ENCODE peak calls at places on chromosome 16, in five cellular contexts. S is T47D, Z is natural killer cell, D is substantia nigra, C is sigmoid colon. P is an unnamed sample.
A peak's percentile ranks its signal among the peaks of the same experiment; 100 is the strongest.

GRCh38 chr16:19396555-19397011 is 21.1 kb upstream of the TMC5 start:
- DNase-seq in S (no peak), Z (no peak), D (no peak), C (no peak), P (peak; percentile 36)

GRCh38 chr16:59527206-59527997 is 793.3 kb upstream of the GOT2 start:
- DNase-seq in C (no peak), S (peak; percentile 9), Z (no peak), D (no peak), P (no peak)

GRCh38 chr16:85202631-85203461 is 90.6 kb upstream of the CIBAR2 start:
- DNase-seq in D (peak; percentile 51), Z (no peak), C (peak; percentile 98), S (no peak), P (no peak)

GRCh38 chr16:15897386-15897785 is 9.0 kb upstream of the CEP20 start:
- DNase-seq in Z (no peak), S (no peak), D (no peak), C (no peak), P (no peak)

GRCh38 chr16:53974484-53975115 is 270.6 kb downstream of the FTO start:
- DNase-seq in D (no peak), S (no peak), Z (no peak), C (no peak), P (no peak)

GRCh38 chr16:74186589-74186988 is 110.0 kb upstream of the PSMD7 start:
- DNase-seq in D (no peak), C (no peak), S (no peak), Z (no peak), P (peak; percentile 91)

GRCh38 chr16:70454221-70455034 is at the start of gene FCSK:
- DNase-seq in C (peak; percentile 77), S (peak; percentile 91), Z (peak; percentile 68), D (peak; percentile 73), P (no peak)

GRCh38 chr16:71610936-71611871 is 14.8 kb upstream of the MARVELD3 start:
- DNase-seq in Z (peak; percentile 68), C (no peak), S (peak; percentile 79), D (peak; percentile 76), P (no peak)

GRCh38 chr16:27756206-27756970 is 206.4 kb downstream of the KATNIP start:
- DNase-seq in S (no peak), D (no peak), Z (no peak), C (no peak), P (no peak)

GRCh38 chr16:87713469-87714229 is 52.1 kb downstream of the KLHDC4 start:
- DNase-seq in S (no peak), D (no peak), C (no peak), Z (peak; percentile 67), P (no peak)

GRCh38 chr16:4330277-4330882 is 14.5 kb downstream of the GLIS2 start:
- DNase-seq in C (peak; percentile 91), D (peak; percentile 88), S (peak; percentile 85), Z (peak; percentile 75), P (no peak)

GRCh38 chr16:72072514-72073342 is 9.7 kb downstream of the HPR start:
- DNase-seq in C (no peak), Z (no peak), S (no peak), D (no peak), P (no peak)

GRCh38 chr16:89135166-89135565 is 36.4 kb upstream of the CDH15 start:
- DNase-seq in Z (no peak), S (no peak), D (no peak), C (no peak), P (no peak)

GRCh38 chr16:2426941-2427361 is 2.3 kb upstream of the CCNF start:
- DNase-seq in D (no peak), S (no peak), Z (no peak), C (peak; percentile 66), P (no peak)

GRCh38 chr16:47058295-47059086 is 85.0 kb upstream of the DNAJA2 start:
- DNase-seq in C (peak; percentile 10), Z (no peak), S (no peak), D (no peak), P (no peak)

GRCh38 chr16:69311533-69312388 is 611 bp downstream of the VPS4A start:
- DNase-seq in S (no peak), D (no peak), Z (no peak), C (peak; percentile 72), P (no peak)

GRCh38 chr16:51137097-51137496 is 14.0 kb downstream of the SALL1 start:
- DNase-seq in C (no peak), S (no peak), D (peak; percentile 49), Z (no peak), P (no peak)

GRCh38 chr16:85856054-85856453 is 42.9 kb upstream of the IRF8 start:
- DNase-seq in D (no peak), C (no peak), Z (no peak), S (no peak), P (no peak)

GRCh38 chr16:1152651-1153259 is at the start of gene CACNA1H:
- DNase-seq in Z (peak; percentile 50), C (no peak), S (peak; percentile 87), D (no peak), P (no peak)

GRCh38 chr16:27532088-27532810 is 17.5 kb downstream of the GTF3C1 start:
- DNase-seq in Z (no peak), C (no peak), D (no peak), S (no peak), P (no peak)

GRCh38 chr16:21233521-21234150 is at the start of gene ANKS4B:
- DNase-seq in D (no peak), C (no peak), Z (no peak), S (no peak), P (no peak)

GRCh38 chr16:67926181-67926742 is 5.4 kb downstream of the CTRL start:
- DNase-seq in D (peak; percentile 50), C (no peak), Z (no peak), S (peak; percentile 66), P (peak; percentile 67)

GRCh38 chr16:88681709-88682451 is 4.4 kb downstream of the SNAI3 start:
- DNase-seq in S (no peak), D (peak; percentile 30), C (no peak), Z (no peak), P (no peak)

GRCh38 chr16:28549301-28549899 is 4.3 kb upstream of the SGF29 start:
- DNase-seq in D (no peak), C (no peak), S (no peak), Z (no peak), P (no peak)

GRCh38 chr16:66695935-66696668 is 441 bp downstream of the CMTM4 start:
- DNase-seq in S (peak; percentile 39), D (peak; percentile 26), C (peak; percentile 67), Z (peak; percentile 32), P (no peak)

GRCh38 chr16:12964466-12964865 is 63.1 kb downstream of the SHISA9 start:
- DNase-seq in S (no peak), D (no peak), Z (no peak), C (no peak), P (no peak)

GRCh38 chr16:12532871-12533610 is 270.6 kb downstream of the CPPED1 start:
- DNase-seq in Z (peak; percentile 41), D (peak; percentile 15), S (no peak), C (no peak), P (no peak)

GRCh38 chr16:1293921-1294656 is 15.3 kb upstream of the UBE2I start:
- DNase-seq in Z (no peak), C (no peak), D (no peak), S (no peak), P (no peak)

GRCh38 chr16:49644143-49644460 is 211.8 kb downstream of the ZNF423 start:
- DNase-seq in Z (no peak), S (no peak), C (no peak), D (no peak), P (no peak)

GRCh38 chr16:27720731-27721547 is 171.0 kb downstream of the KATNIP start:
- DNase-seq in D (peak; percentile 64), Z (no peak), C (peak; percentile 61), S (no peak), P (no peak)

GRCh38 chr16:8845699-8846298 is 23.0 kb downstream of the CARHSP1 start:
- DNase-seq in Z (no peak), S (no peak), C (no peak), D (no peak), P (no peak)

GRCh38 chr16:68972008-68972407 is 128.7 kb downstream of the TANGO6 start:
- DNase-seq in S (no peak), C (no peak), D (no peak), Z (no peak), P (no peak)

GRCh38 chr16:80038566-80038965 is 438.0 kb upstream of the MAF start:
- DNase-seq in D (no peak), S (no peak), Z (no peak), C (no peak), P (no peak)

GRCh38 chr16:66660422-66661209 is 35.9 kb downstream of the CMTM4 start:
- DNase-seq in Z (no peak), C (peak; percentile 87), S (peak; percentile 31), D (peak; percentile 43), P (no peak)